ENCODE peak calls at places on chromosomes 16 and 17, in eight cellular contexts. X is nephron progenitor cell, H is fibroblast of pulmonary artery, O is RWPE2, S is AG09309, W is retinal pigment epithelial cell, F is AG10803, B is testis. C is an unnamed sample.
A peak's percentile ranks its signal among the peaks of the same experiment; 100 is the strongest.

GRCh38 chr17:17497065-17497844 is 1.1 kb upstream of the RASD1 start:
- DNase-seq in X (no peak), H (no peak), O (peak; percentile 60), S (no peak), W (no peak), F (no peak), B (no peak), C (no peak)

GRCh38 chr16:79090966-79091365 is 509.6 kb downstream of the MAF start:
- DNase-seq in X (no peak), H (no peak), O (no peak), S (no peak), W (no peak), F (no peak), B (no peak), C (no peak)

GRCh38 chr17:3894927-3895343 is 2.1 kb upstream of the CAMKK1 start:
- DNase-seq in X (no peak), H (peak; percentile 76), O (no peak), S (no peak), W (no peak), F (peak; percentile 31), B (no peak), C (no peak)

GRCh38 chr17:1764274-1764673 is 2.4 kb downstream of the SERPINF1 start:
- DNase-seq in X (no peak), H (peak; percentile 96), O (no peak), S (peak; percentile 76), W (peak; percentile 68), F (peak; percentile 94), B (peak; percentile 84), C (no peak)

GRCh38 chr16:71559855-71560254 is 17.0 kb downstream of the TAT start:
- DNase-seq in X (no peak), H (no peak), O (no peak), S (no peak), W (no peak), F (no peak), B (no peak), C (no peak)

GRCh38 chr17:34117811-34118210 is 137.3 kb upstream of the CCL2 start:
- DNase-seq in X (no peak), H (no peak), O (no peak), S (no peak), W (no peak), F (no peak), B (no peak), C (no peak)

GRCh38 chr16:71919033-71919432 is 23.7 kb downstream of the IST1 start:
- DNase-seq in X (no peak), H (no peak), O (no peak), S (no peak), W (no peak), F (no peak), B (no peak), C (no peak)

GRCh38 chr16:87064731-87065720 is 252.2 kb downstream of the C16orf95 start:
- DNase-seq in X (no peak), H (no peak), O (no peak), S (no peak), W (no peak), F (no peak), B (no peak), C (no peak)

GRCh38 chr16:78566397-78567073 is 467.1 kb downstream of the WWOX start:
- DNase-seq in X (no peak), H (no peak), O (no peak), S (no peak), W (no peak), F (no peak), B (no peak), C (no peak)

GRCh38 chr17:21066394-21066793 is 23.6 kb upstream of the USP22 start:
- DNase-seq in X (no peak), H (no peak), O (no peak), S (no peak), W (no peak), F (peak; percentile 28), B (no peak), C (no peak)

GRCh38 chr16:70529051-70529777 is 5.6 kb downstream of the SF3B3 start:
- DNase-seq in X (no peak), H (peak; percentile 73), O (no peak), S (no peak), W (no peak), F (peak; percentile 72), B (no peak), C (no peak)

GRCh38 chr16:78377312-78377711 is 277.9 kb downstream of the WWOX start:
- DNase-seq in X (no peak), H (no peak), O (no peak), S (no peak), W (no peak), F (no peak), B (no peak), C (no peak)

GRCh38 chr16:67726106-67727034 is 7.3 kb upstream of the GFOD2 start:
- DNase-seq in X (no peak), H (no peak), O (no peak), S (no peak), W (no peak), F (no peak), B (no peak), C (no peak)

DNA sequence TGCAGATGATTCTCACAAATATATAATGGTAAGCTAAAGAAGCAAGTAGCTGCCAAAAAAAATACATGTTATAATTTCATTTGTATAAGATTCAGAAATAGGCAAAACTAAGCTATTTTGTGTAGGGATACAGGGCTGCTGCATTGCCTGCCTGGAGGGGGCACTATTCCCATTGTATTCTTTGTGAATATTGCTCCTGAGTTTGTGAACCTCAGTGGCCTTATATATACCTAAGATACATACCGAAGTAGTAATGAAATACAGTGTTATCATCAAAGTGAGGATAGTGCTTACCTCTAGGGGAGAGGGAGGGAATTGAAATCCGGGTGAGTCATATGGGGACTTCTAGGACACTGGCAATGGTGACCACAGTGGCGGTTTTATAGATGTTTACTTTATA is 53.5 kb downstream of the C17orf58 start:
- DNase-seq in X (no peak), H (peak; percentile 36), O (no peak), S (no peak), W (no peak), F (no peak), B (no peak), C (no peak)
- TF ChIP-seq CTCF in X (peak; percentile 22), H (peak; percentile 70), O (no peak), S (peak; percentile 50), W (peak; percentile 65), F (peak; percentile 47), B (no peak), C (peak; percentile 52)

GRCh38 chr17:58254803-58255202 is 16.4 kb downstream of the LPO start:
- DNase-seq in X (no peak), H (no peak), O (no peak), S (no peak), W (no peak), F (no peak), B (no peak), C (no peak)
- TF ChIP-seq CTCF in X (no peak), H (no peak), O (peak; percentile 21), S (no peak), W (peak; percentile 18), F (no peak), B (no peak), C (no peak)

GRCh38 chr17:36498560-36499300 is 12.2 kb downstream of the ZNHIT3 start:
- DNase-seq in X (no peak), H (no peak), O (no peak), S (no peak), W (no peak), F (no peak), B (no peak), C (no peak)

GRCh38 chr17:36495076-36495578 is 8.6 kb downstream of the ZNHIT3 start:
- DNase-seq in X (no peak), H (no peak), O (no peak), S (no peak), W (no peak), F (peak; percentile 60), B (no peak), C (no peak)

GRCh38 chr17:36496018-36496789 is 9.7 kb downstream of the ZNHIT3 start:
- DNase-seq in X (no peak), H (peak; percentile 12), O (no peak), S (no peak), W (no peak), F (peak; percentile 17), B (no peak), C (peak; percentile 18)

GRCh38 chr17:36500745-36501225 is 14.3 kb downstream of the ZNHIT3 start:
- DNase-seq in X (no peak), H (no peak), O (no peak), S (no peak), W (no peak), F (no peak), B (no peak), C (no peak)

GRCh38 chr17:36498155-36498554 is 11.7 kb downstream of the ZNHIT3 start:
- DNase-seq in X (no peak), H (no peak), O (no peak), S (no peak), W (no peak), F (no peak), B (no peak), C (no peak)
- TF ChIP-seq CTCF in X (no peak), H (no peak), O (no peak), S (no peak), W (no peak), F (no peak), B (no peak), C (no peak)

GRCh38 chr16:23877107-23878070 is 41.6 kb downstream of the PRKCB start:
- DNase-seq in X (no peak), H (no peak), O (no peak), S (no peak), W (no peak), F (no peak), B (no peak), C (no peak)
- TF ChIP-seq CTCF in X (no peak), H (no peak), O (peak; percentile 7), S (no peak), W (peak; percentile 50), F (no peak), B (no peak), C (no peak)

DNA sequence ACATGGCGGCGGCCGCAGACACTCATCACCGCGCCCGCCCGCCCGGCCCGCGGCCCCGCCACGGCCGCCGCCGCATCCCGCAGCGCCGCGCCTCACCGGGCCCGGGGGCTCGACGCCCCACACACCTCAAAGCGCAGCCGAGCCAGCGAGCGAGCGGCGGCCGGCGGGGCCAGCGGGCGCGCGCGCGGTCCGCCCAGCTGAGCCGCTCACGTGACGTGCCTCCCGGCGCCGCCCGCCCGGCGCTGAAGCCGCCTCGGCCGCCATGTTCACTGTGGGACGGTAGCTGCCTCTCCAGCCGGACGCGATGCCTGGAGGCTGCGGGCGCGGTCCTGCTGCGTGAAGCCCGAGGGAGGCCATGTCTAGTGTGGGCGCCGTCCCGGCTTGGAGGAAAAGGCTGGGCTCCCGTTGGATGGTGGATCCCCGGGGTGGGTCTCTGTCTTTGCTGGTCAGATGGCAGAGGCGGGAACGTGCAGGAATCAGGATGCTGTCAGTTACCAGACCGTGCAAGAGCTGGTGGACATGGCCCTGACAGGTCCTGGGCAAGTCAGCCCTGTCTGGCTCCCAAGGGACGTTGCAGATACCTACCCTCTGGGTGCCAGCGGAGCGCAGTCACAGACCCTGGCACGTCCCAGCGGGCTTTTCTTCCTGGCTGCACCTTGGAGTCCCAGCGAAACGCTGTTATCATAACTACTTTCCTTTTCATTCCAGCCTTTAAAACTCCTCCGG is at the start of gene USP31:
- DNase-seq in X (peak; percentile 93), H (peak; percentile 96), O (peak; percentile 96), S (peak; percentile 72), W (peak; percentile 79), F (peak; percentile 93), B (peak; percentile 97), C (peak; percentile 90)
- TF ChIP-seq CTCF in X (no peak), H (no peak), O (no peak), S (no peak), W (no peak), F (no peak), B (no peak), C (no peak)

C was measured in neural crest cell.